ENCODE peak calls at places on chromosomes 16 and 17, in four cellular contexts. Z, R, C and W are unnamed samples.

GRCh38 chr16:4496305-4496704 is 20.1 kb downstream of the HMOX2 start:
- DNase-seq in Z (no peak), R (no peak), C (no peak), W (no peak)

GRCh38 chr17:79027274-79027924 is 3.4 kb downstream of the C1QTNF1 start:
- DNase-seq in Z (peak; percentile 40), R (peak; percentile 94), C (no peak), W (no peak)

GRCh38 chr17:6456321-6456720 is 12.1 kb downstream of the PIMREG start:
- DNase-seq in Z (no peak), R (no peak), C (no peak), W (no peak)

GRCh38 chr17:36755586-36755985 is 154.2 kb downstream of the MRM1 start:
- DNase-seq in Z (peak; percentile 55), R (peak; percentile 20), C (no peak), W (peak; percentile 77)

GRCh38 chr17:73357981-73358380 is 46.2 kb upstream of the CDC42EP4 start:
- DNase-seq in Z (no peak), R (no peak), C (no peak), W (no peak)

GRCh38 chr16:1832831-1833454 is 5.9 kb downstream of the FAHD1 start:
- DNase-seq in Z (peak; percentile 68), R (peak; percentile 95), C (no peak), W (no peak)

GRCh38 chr17:75267403-75268232 is 3.4 kb downstream of the MIF4GD start:
- DNase-seq in Z (peak; percentile 49), R (peak; percentile 86), C (no peak), W (peak; percentile 78)

GRCh38 chr16:1372292-1372950 is 20.7 kb downstream of the GNPTG start:
- DNase-seq in Z (no peak), R (no peak), C (no peak), W (no peak)

GRCh38 chr17:77734371-77735050 is 224.0 kb upstream of the TNRC6C start:
- DNase-seq in Z (peak; percentile 73), R (peak; percentile 21), C (no peak), W (peak; percentile 47)

GRCh38 chr17:55273579-55274370 is 9.0 kb downstream of the HLF start:
- DNase-seq in Z (no peak), R (no peak), C (no peak), W (no peak)

GRCh38 chr16:81684901-81685300 is 94.2 kb upstream of the PLCG2 start:
- DNase-seq in Z (no peak), R (no peak), C (no peak), W (no peak)

GRCh38 chr17:64128787-64129514 is 993 bp downstream of the ERN1 start:
- DNase-seq in Z (no peak), R (no peak), C (no peak), W (no peak)

GRCh38 chr16:27853651-27854050 is 209.9 kb downstream of the GSG1L start:
- DNase-seq in Z (no peak), R (no peak), C (no peak), W (no peak)

GRCh38 chr17:76843703-76844484 is 24.3 kb upstream of the MGAT5B start:
- DNase-seq in Z (no peak), R (no peak), C (no peak), W (no peak)

GRCh38 chr16:87581867-87582220 is 20.5 kb upstream of the JPH3 start:
- DNase-seq in Z (peak; percentile 78), R (peak; percentile 39), C (no peak), W (no peak)

GRCh38 chr16:35596467-35596866 is 2137.1 kb downstream of the TP53TG3F start:
- DNase-seq in Z (no peak), R (no peak), C (no peak), W (no peak)

GRCh38 chr16:49659356-49659755 is 196.6 kb downstream of the ZNF423 start:
- DNase-seq in Z (no peak), R (no peak), C (no peak), W (no peak)

GRCh38 chr17:74601944-74602572 is 10.0 kb upstream of the CD300LD start:
- DNase-seq in Z (peak; percentile 69), R (peak; percentile 60), C (no peak), W (peak; percentile 61)

GRCh38 chr16:28181557-28181914 is 30.2 kb downstream of the XPO6 start:
- DNase-seq in Z (no peak), R (peak; percentile 88), C (no peak), W (no peak)

GRCh38 chr16:70508752-70509151 is 14.6 kb downstream of the COG4 start:
- DNase-seq in Z (no peak), R (no peak), C (no peak), W (no peak)

GRCh38 chr16:88973415-88974050 is 3.5 kb downstream of the CBFA2T3 start:
- DNase-seq in Z (no peak), R (no peak), C (no peak), W (no peak)

GRCh38 chr17:54944796-54945195 is 23.7 kb downstream of the COX11 start:
- DNase-seq in Z (no peak), R (no peak), C (no peak), W (no peak)

GRCh38 chr17:7393613-7394451 is 493 bp downstream of the PLSCR3 start:
- DNase-seq in Z (peak; percentile 33), R (no peak), C (no peak), W (peak; percentile 73)

GRCh38 chr17:1624650-1625049 is 4.0 kb downstream of the SLC43A2 start:
- DNase-seq in Z (no peak), R (no peak), C (no peak), W (no peak)

GRCh38 chr17:79707931-79708891 is 22.5 kb upstream of the ENPP7 start:
- DNase-seq in Z (peak; percentile 66), R (peak; percentile 43), C (no peak), W (peak; percentile 79)

GRCh38 chr17:9677411-9677810 is 32.1 kb downstream of the USP43 start:
- DNase-seq in Z (no peak), R (no peak), C (no peak), W (no peak)

GRCh38 chr17:71959129-71959528 is 161.7 kb upstream of the SOX9 start:
- DNase-seq in Z (no peak), R (peak; percentile 23), C (peak; percentile 1), W (no peak)

GRCh38 chr16:67157892-67158635 is 1.6 kb downstream of the TRADD start:
- DNase-seq in Z (no peak), R (no peak), C (no peak), W (no peak)

GRCh38 chr17:37089998-37090397 is 141.2 kb downstream of the AATF start:
- DNase-seq in Z (no peak), R (no peak), C (peak; percentile 23), W (no peak)

GRCh38 chr17:79811888-79812205 is 15.0 kb upstream of the CBX8 start:
- DNase-seq in Z (no peak), R (no peak), C (no peak), W (no peak)

GRCh38 chr17:34242553-34242952 is 12.5 kb upstream of the CCL2 start:
- DNase-seq in Z (no peak), R (no peak), C (peak; percentile 7), W (no peak)

GRCh38 chr17:36034127-36034526 is 16.4 kb upstream of the CCL23 start:
- DNase-seq in Z (no peak), R (no peak), C (peak; percentile 62), W (no peak)

GRCh38 chr17:1933875-1934715 is 91.0 kb downstream of the RTN4RL1 start:
- DNase-seq in Z (no peak), R (no peak), C (no peak), W (no peak)

GRCh38 chr17:15998031-15998574 is 1.4 kb downstream of the ZSWIM7 start:
- DNase-seq in Z (no peak), R (no peak), C (no peak), W (no peak)

GRCh38 chr17:81221371-81221841 is 1.4 kb downstream of the CEP131 start:
- DNase-seq in Z (no peak), R (no peak), C (no peak), W (peak; percentile 60)

GRCh38 chr16:4089811-4090293 is 26.4 kb downstream of the ADCY9 start:
- DNase-seq in Z (no peak), R (no peak), C (no peak), W (no peak)

GRCh38 chr17:37848690-37849616 is 75.3 kb upstream of the TBC1D3K start:
- DNase-seq in Z (no peak), R (no peak), C (peak; percentile 79), W (no peak)

DNA sequence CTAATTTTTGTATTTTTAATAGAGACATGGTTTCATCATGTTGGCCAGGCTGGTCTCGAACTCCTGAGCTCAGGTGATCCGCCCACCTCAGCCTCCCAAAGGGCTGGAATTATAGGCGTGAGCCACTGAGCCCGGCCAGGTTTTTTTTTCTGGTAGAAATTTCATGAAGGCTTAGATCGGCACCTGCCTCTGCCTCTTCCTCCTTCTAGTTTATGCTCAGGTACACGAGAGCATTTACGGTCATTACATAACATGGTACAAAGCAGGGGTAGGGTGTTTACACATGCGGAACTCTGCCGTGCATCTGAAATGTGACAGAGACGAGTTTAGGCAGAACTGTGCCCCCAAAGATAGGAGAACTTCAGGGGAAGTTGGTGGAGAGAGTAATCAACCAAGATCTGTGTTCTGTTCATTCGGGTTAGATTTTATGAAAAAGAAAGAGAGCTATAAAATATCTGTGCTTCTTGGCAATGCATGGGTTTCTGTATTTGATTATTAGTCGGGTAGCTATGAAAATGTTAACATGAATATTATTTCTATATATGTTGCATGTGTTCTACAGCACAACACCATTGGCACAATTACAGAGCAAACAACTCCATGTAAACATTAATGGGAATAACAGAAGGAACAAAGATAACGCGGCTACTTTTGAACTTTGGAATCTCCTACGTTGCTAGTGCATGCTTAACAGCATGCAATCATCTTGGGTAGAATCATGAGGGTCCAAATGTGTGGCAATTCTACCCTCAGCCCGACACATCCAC is 23.6 kb upstream of the MAP2K6 start:
- DNase-seq in Z (no peak), R (peak; percentile 62), C (no peak), W (no peak)
- TF ChIP-seq CBFB in Z (no peak), R (no peak), C (no peak), W (no peak)

DNA sequence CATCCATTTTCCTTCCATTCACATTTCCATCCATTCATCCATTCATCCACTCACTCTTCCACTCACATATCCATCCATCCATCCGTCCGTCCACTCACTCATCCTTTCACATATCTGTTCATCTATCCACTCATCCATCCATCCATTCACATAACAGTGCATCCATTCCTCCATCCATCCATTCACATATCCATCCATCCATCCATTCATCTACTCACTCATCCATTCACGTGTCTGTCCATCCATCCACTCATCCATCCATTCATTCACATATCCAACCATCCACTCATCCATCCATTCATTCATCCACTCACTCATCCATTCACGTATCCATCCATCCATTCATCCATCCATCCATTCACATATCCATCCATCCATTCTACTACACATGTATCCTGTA is 42.6 kb downstream of the SCNN1G start:
- DNase-seq in Z (no peak), R (no peak), C (no peak), W (no peak)
- TF ChIP-seq ESRRA in Z (no peak), R (no peak), C (no peak), W (no peak)

DNA sequence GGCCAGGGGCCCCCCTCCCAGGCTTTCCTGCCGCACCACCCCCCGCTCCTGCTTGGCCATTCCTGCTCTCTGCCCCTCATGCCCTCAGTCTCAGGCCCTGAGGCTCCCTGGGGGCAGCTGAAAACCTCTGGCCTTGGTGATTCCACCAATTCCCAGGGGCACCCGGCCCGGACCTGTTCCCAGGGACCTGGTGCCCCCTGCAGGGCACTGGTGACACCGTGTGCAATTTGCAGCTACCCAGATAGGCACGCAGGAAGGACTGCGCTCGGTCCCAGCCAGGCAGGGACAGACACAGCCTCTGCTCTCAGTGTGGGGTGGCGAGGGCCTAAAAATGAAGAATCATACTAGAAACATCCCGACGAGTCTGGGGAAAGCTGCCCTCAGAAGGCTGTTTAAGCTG is 13.4 kb downstream of the WFDC1 start:
- DNase-seq in Z (peak; percentile 57), R (peak; percentile 40), C (no peak), W (peak; percentile 79)
- TF ChIP-seq NR2C2 in Z (no peak), R (no peak), C (no peak), W (no peak)

GRCh38 chr17:59830846-59831486 is 61.8 kb downstream of the TUBD1 start:
- DNase-seq in Z (no peak), R (no peak), C (no peak), W (no peak)
- TF ChIP-seq CBFB in Z (no peak), R (no peak), C (no peak), W (no peak)